ENCODE peak calls at places on chromosomes 13 and 19, in nine cellular contexts. N, M, F, V, Q, L, B, J and A are unnamed samples.

GRCh38 chr19:44212865-44213346 is 574 bp downstream of the ZNF227 start:
- DNase-seq in N (peak; percentile 53), M (no peak), F (no peak), V (no peak), Q (no peak), L (peak; percentile 59), B (no peak), J (no peak), A (no peak)

GRCh38 chr19:2494447-2495129 is 18.7 kb downstream of the GADD45B start:
- DNase-seq in N (peak; percentile 63), M (no peak), F (peak; percentile 59), V (peak; percentile 95), Q (peak; percentile 35), L (peak; percentile 77), B (peak; percentile 44), J (peak; percentile 63), A (peak; percentile 64)

GRCh38 chr19:19399733-19400438 is 5.6 kb upstream of the GATAD2A start:
- DNase-seq in N (no peak), M (no peak), F (no peak), V (no peak), Q (no peak), L (peak; percentile 61), B (no peak), J (no peak), A (no peak)

GRCh38 chr19:41431426-41432386 is 4.5 kb upstream of the B3GNT8 start:
- DNase-seq in N (peak; percentile 51), M (no peak), F (no peak), V (no peak), Q (no peak), L (peak; percentile 48), B (no peak), J (no peak), A (peak; percentile 46)

GRCh38 chr19:28393574-28394336 is 819.2 kb downstream of the UQCRFS1 start:
- DNase-seq in N (peak; percentile 38), M (no peak), F (no peak), V (no peak), Q (no peak), L (peak; percentile 6), B (no peak), J (peak; percentile 60), A (no peak)

GRCh38 chr13:24511019-24511823 is 1.4 kb downstream of the PARP4 start:
- DNase-seq in N (peak; percentile 33), M (peak; percentile 38), F (peak; percentile 20), V (no peak), Q (no peak), L (peak; percentile 86), B (peak; percentile 60), J (no peak), A (peak; percentile 89)

GRCh38 chr13:108903613-108904012 is 274.2 kb downstream of the MYO16 start:
- DNase-seq in N (no peak), M (no peak), F (no peak), V (no peak), Q (no peak), L (no peak), B (no peak), J (no peak), A (no peak)

GRCh38 chr19:55459950-55460657 is 1.3 kb downstream of the ISOC2 start:
- DNase-seq in N (no peak), M (no peak), F (no peak), V (no peak), Q (no peak), L (peak; percentile 34), B (no peak), J (no peak), A (peak; percentile 61)

GRCh38 chr19:18697680-18698079 is 14.2 kb downstream of the CRTC1 start:
- DNase-seq in N (no peak), M (no peak), F (no peak), V (no peak), Q (peak; percentile 90), L (no peak), B (no peak), J (no peak), A (no peak)

GRCh38 chr19:1383311-1384084 is at the start of gene NDUFS7:
- DNase-seq in N (peak; percentile 93), M (peak; percentile 87), F (peak; percentile 89), V (peak; percentile 99), Q (peak; percentile 88), L (peak; percentile 91), B (peak; percentile 95), J (peak; percentile 87), A (peak; percentile 95)

GRCh38 chr13:80121038-80121437 is 219.9 kb downstream of the SPRY2 start:
- DNase-seq in N (no peak), M (no peak), F (no peak), V (no peak), Q (no peak), L (no peak), B (no peak), J (no peak), A (no peak)

GRCh38 chr19:3543150-3544053 is 4.4 kb downstream of the TEKTIP1 start:
- DNase-seq in N (no peak), M (no peak), F (no peak), V (no peak), Q (no peak), L (peak; percentile 23), B (no peak), J (no peak), A (no peak)

GRCh38 chr13:57724486-57725272 is 93.1 kb downstream of the PCDH17 start:
- DNase-seq in N (peak; percentile 22), M (peak; percentile 30), F (no peak), V (no peak), Q (no peak), L (no peak), B (no peak), J (no peak), A (no peak)

GRCh38 chr19:17296278-17296677 is 6.9 kb downstream of the ABHD8 start:
- DNase-seq in N (no peak), M (no peak), F (no peak), V (no peak), Q (no peak), L (peak; percentile 30), B (no peak), J (no peak), A (no peak)

GRCh38 chr19:30148039-30148438 is 206.0 kb downstream of the URI1 start:
- DNase-seq in N (no peak), M (no peak), F (no peak), V (no peak), Q (peak; percentile 72), L (no peak), B (no peak), J (no peak), A (no peak)

GRCh38 chr19:13102666-13103584 is at the start of gene LYL1:
- DNase-seq in N (peak; percentile 79), M (peak; percentile 70), F (no peak), V (peak; percentile 96), Q (no peak), L (no peak), B (no peak), J (no peak), A (peak; percentile 89)

GRCh38 chr13:106344318-106344717 is 191.1 kb downstream of the EFNB2 start:
- DNase-seq in N (no peak), M (no peak), F (no peak), V (no peak), Q (no peak), L (no peak), B (no peak), J (no peak), A (no peak)